ENCODE peak calls at places on chromosomes 6 and 20, in seven cellular contexts. S is IMR-90, V is HCT116, A is heart left ventricle, J is right lobe of liver, C is body of pancreas, H is HepG2. Z is an unnamed sample.

GRCh38 chr6:31948753-31949413 is 3.0 kb downstream of the CFB start:
- DNase-seq in S (peak), V (no peak), A (no peak), J (no peak), C (no peak), H (no peak), Z (peak)

GRCh38 chr6:129105035-129105434 is 222.1 kb downstream of the LAMA2 start:
- DNase-seq in S (peak), V (no peak), A (peak), J (no peak), C (no peak), H (no peak), Z (no peak)

GRCh38 chr6:55632953-55633352 is 54.0 kb upstream of the HMGCLL1 start:
- DNase-seq in S (peak), V (no peak), A (no peak), J (no peak), C (no peak), H (no peak), Z (no peak)

GRCh38 chr6:44249082-44249748 is 2.3 kb downstream of the HSP90AB1 start:
- DNase-seq in S (no peak), V (no peak), A (no peak), J (peak), C (no peak), H (no peak), Z (no peak)

GRCh38 chr6:108014040-108014439 is 56.0 kb upstream of the SEC63 start:
- DNase-seq in S (no peak), V (no peak), A (no peak), J (no peak), C (no peak), H (no peak), Z (no peak)

GRCh38 chr6:41443616-41444525 is 102.3 kb upstream of the FOXP4 start:
- DNase-seq in S (no peak), V (no peak), A (peak), J (no peak), C (no peak), H (no peak), Z (no peak)

GRCh38 chr6:21479140-21479539 is 114.4 kb upstream of the SOX4 start:
- DNase-seq in S (peak), V (no peak), A (peak), J (no peak), C (peak), H (no peak), Z (no peak)

GRCh38 chr6:146984251-146984924 is 219.8 kb upstream of the STXBP5 start:
- DNase-seq in S (peak), V (no peak), A (no peak), J (no peak), C (no peak), H (peak), Z (no peak)

GRCh38 chr6:154243793-154244768 is 112.5 kb downstream of the IPCEF1 start:
- DNase-seq in S (no peak), V (no peak), A (no peak), J (no peak), C (no peak), H (no peak), Z (no peak)

GRCh38 chr6:82072771-82073170 is 174.8 kb downstream of the IBTK start:
- DNase-seq in S (peak), V (no peak), A (no peak), J (no peak), C (no peak), H (no peak), Z (no peak)

GRCh38 chr6:106964099-106964498 is 10.4 kb downstream of the CD24 start:
- DNase-seq in S (no peak), V (no peak), A (no peak), J (no peak), C (no peak), H (no peak), Z (no peak)

GRCh38 chr6:154590770-154591169 is 80.3 kb upstream of the CNKSR3 start:
- DNase-seq in S (no peak), V (no peak), A (no peak), J (no peak), C (peak), H (no peak), Z (no peak)

GRCh38 chr6:138146544-138146943 is 15.2 kb upstream of the ARFGEF3 start:
- DNase-seq in S (no peak), V (no peak), A (no peak), J (no peak), C (no peak), H (no peak), Z (no peak)

DNA sequence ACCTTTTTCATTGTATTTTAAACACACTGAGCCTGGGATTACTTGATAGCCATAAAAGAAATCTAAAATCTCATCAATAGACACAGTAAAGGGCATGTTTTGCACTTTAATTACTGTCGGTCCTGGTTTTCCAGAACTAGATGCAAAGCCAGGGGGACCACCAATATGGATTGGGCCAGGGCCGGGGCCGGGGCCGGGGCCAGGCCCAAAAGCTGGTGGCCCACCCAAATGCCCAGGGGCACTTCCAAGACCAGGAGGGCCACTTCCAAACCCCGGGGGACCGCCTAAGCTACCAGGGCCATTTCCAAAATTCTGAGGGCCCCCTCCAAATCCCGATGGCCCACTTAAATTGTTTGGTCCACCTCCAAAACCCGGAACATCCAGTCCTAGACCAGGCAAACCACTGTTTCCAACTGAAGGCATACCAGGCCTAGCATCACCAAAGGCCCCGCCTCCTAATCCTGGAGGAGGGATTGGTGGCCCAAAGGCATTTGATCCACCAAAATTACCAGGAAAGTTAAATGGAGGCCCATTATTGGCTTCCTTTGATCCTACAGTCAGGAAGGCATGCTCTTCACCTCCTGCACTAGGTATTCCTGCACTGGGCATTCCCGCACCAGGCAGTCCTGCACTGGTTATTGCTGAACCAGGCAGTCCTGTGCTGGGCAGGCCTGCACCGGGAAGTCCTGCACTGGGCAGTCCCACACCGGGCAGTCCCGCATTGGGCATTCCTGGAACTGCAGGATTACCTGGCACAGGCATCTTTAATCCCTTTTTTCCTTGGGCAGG is 11.9 kb downstream of the CPNE1 start:
- DNase-seq in S (no peak), V (no peak), A (no peak), J (no peak), C (no peak), H (no peak), Z (no peak)
- TF ChIP-seq POLR2A in S (no peak), V (no peak), A (no peak), J (no peak), C (no peak), H (peak), Z (no peak)

GRCh38 chr6:135779213-135779612 is 72.3 kb upstream of the PDE7B start:
- DNase-seq in S (no peak), V (no peak), A (no peak), J (no peak), C (no peak), H (no peak), Z (no peak)
- TF ChIP-seq POLR2A in S (no peak), V (no peak), A (no peak), J (no peak), C (no peak), H (no peak), Z (no peak)

GRCh38 chr6:159693128-159693893 is at the start of gene SOD2:
- DNase-seq in S (peak), V (peak), A (peak), J (peak), C (peak), H (peak), Z (no peak)
- TF ChIP-seq POLR2A in S (peak), V (peak), A (peak), J (peak), C (peak), H (peak), Z (peak)

GRCh38 chr6:5085638-5086293 is 625 bp downstream of the PPP1R3G start:
- DNase-seq in S (peak), V (no peak), A (peak), J (no peak), C (no peak), H (no peak), Z (no peak)

GRCh38 chr6:5086294-5086890 is 1.3 kb downstream of the PPP1R3G start:
- DNase-seq in S (no peak), V (no peak), A (no peak), J (no peak), C (no peak), H (no peak), Z (no peak)

GRCh38 chr6:5083813-5084191 is 1.3 kb upstream of the PPP1R3G start:
- DNase-seq in S (no peak), V (no peak), A (no peak), J (no peak), C (no peak), H (no peak), Z (no peak)

GRCh38 chr6:5084192-5084786 is 852 bp upstream of the PPP1R3G start:
- DNase-seq in S (no peak), V (no peak), A (peak), J (peak), C (no peak), H (no peak), Z (no peak)

DNA sequence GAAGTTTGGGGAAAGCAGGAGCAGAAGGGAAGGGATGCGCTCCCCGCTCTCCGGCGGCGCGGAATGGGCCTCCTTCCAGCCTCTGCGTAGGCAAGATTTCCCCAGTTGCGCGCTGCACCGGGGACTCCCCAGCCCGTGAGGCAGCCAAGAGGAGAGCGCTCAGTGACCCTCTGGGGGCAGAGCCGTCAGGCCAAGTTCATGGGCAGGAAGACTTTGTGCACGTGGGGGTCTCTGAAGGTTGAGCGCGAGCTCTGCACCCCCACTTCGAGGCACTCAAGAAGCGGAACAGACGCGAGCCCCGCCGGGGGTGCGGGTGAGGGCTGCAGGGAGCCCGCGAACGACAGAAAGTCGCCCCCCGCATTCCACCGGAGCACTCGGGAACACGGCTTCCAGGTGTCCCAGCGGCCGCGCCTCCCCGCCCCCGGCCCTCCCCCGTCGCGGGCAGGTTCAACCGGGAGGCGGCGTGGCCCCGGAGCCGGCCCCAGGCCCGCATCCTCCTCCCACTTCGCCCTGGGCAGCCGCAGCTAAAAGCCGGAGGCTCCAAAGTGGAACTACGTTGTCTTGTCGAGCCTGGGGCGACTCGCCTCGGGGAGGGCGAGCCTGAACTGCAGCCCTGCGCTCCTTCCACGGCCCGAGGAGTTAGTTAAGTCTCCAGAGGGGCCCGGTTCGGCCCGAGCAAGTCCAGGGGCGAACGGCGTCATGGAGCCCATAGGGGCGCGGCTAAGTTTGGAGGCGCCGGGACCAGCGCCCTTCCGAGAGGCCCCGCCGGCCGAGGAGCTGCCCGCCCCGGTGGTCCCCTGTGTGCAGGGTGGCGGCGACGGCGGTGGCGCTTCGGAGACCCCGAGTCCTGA is at the start of gene PPP1R3G:
- DNase-seq in S (peak), V (no peak), A (peak), J (peak), C (peak), H (no peak), Z (peak)
- TF ChIP-seq POLR2A in S (no peak), V (no peak), A (no peak), J (no peak), C (no peak), H (no peak), Z (no peak)

GRCh38 chr6:100880901-100881706 is at the start of gene ASCC3:
- DNase-seq in S (peak), V (peak), A (peak), J (peak), C (peak), H (peak), Z (peak)
- TF ChIP-seq POLR2A in S (peak), V (peak), A (no peak), J (peak), C (peak), H (peak), Z (peak)

GRCh38 chr20:31569163-31570020 is 35.7 kb upstream of the ID1 start:
- DNase-seq in S (peak), V (no peak), A (peak), J (peak), C (peak), H (peak), Z (no peak)

GRCh38 chr20:31568773-31569162 is 36.3 kb upstream of the ID1 start:
- DNase-seq in S (no peak), V (no peak), A (no peak), J (no peak), C (no peak), H (no peak), Z (no peak)

GRCh38 chr20:31566658-31567379 is 38.3 kb upstream of the ID1 start:
- DNase-seq in S (no peak), V (peak), A (no peak), J (no peak), C (peak), H (no peak), Z (no peak)

GRCh38 chr20:31567380-31567720 is 37.7 kb upstream of the ID1 start:
- DNase-seq in S (no peak), V (no peak), A (no peak), J (no peak), C (no peak), H (no peak), Z (no peak)

GRCh38 chr20:31568041-31568731 is 36.9 kb upstream of the ID1 start:
- DNase-seq in S (peak), V (no peak), A (no peak), J (no peak), C (no peak), H (no peak), Z (no peak)
- TF ChIP-seq POLR2A in S (no peak), V (no peak), A (no peak), J (no peak), C (no peak), H (no peak), Z (no peak)

GRCh38 chr6:149114167-149114566 is 203.3 kb upstream of the TAB2 start:
- DNase-seq in S (no peak), V (no peak), A (peak), J (no peak), C (no peak), H (no peak), Z (no peak)

GRCh38 chr6:149109397-149110070 is 208.0 kb upstream of the TAB2 start:
- DNase-seq in S (no peak), V (no peak), A (no peak), J (no peak), C (no peak), H (no peak), Z (no peak)

GRCh38 chr6:149111556-149112115 is 205.9 kb upstream of the TAB2 start:
- DNase-seq in S (no peak), V (no peak), A (no peak), J (no peak), C (no peak), H (no peak), Z (no peak)

GRCh38 chr6:149108398-149109100 is 209.0 kb upstream of the TAB2 start:
- DNase-seq in S (no peak), V (no peak), A (no peak), J (no peak), C (no peak), H (no peak), Z (no peak)

DNA sequence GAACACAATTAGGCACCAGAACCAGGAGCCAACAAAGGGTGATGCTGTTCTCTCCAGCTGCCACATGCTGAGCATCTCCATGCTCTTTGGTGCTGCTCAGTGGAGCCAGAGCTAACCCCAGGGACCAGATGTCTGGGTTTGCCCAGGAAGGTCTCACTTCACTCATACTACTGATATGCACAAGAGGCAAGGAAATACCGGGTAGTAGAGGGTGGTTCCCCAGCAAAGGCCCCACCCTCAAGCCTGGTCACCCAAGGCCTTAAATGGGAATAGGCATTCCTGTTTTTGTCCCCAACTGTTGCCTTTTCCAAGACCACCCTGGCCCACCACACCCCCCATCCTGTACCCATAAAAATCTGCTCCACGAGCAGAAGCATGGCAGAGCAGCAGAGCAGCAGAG is 204.5 kb upstream of the TAB2 start:
- DNase-seq in S (no peak), V (no peak), A (no peak), J (no peak), C (no peak), H (no peak), Z (no peak)
- TF ChIP-seq POLR2A in S (no peak), V (no peak), A (no peak), J (no peak), C (no peak), H (no peak), Z (no peak)

DNA sequence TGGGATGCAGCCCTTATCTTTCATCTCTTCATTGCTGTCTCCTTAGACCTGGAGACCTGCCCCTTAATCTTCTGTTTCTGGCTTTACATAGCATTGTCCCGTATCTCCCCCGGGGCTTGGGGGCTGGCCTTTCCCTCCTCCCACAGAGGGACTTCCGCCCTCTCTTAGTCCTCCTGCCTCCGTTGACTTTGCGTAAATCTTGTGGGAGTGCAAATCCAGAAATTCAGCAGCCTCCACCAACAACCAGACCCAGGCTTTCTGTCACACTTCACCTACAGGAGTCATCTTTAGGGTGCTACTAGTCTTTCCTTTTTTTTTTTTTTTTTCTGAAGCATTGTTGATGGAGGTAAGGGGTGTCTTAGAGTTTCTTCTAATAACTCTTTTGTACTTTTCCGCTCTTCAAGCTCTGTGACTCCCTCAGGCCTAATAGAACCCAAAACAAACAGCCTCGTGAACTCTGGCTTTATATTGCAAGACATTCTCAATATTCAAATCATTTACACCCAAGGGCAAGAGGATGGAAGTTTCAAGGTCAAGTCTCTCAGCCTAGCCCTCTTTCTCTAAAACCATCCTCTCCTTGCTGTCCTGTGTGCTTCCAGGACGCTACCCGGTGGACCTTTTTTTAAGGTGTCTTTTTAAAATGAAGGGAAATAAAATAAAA is 66.2 kb downstream of the RREB1 start:
- DNase-seq in S (no peak), V (no peak), A (no peak), J (no peak), C (no peak), H (no peak), Z (no peak)
- TF ChIP-seq POLR2A in S (no peak), V (no peak), A (no peak), J (no peak), C (no peak), H (no peak), Z (no peak)

Z was measured in H54.